ENCODE peak calls at places on chromosome 16, in seven cellular contexts. A, I, V, K, O, F and P are unnamed samples.

GRCh38 chr16:457732-458400 is 32.4 kb downstream of the RAB11FIP3 start:
- DNase-seq in I (peak), A (no peak), F (no peak), V (no peak), O (no peak), K (no peak), P (no peak)

GRCh38 chr16:47034455-47034854 is 61.0 kb upstream of the DNAJA2 start:
- DNase-seq in O (no peak), I (no peak), F (no peak), V (no peak), A (no peak), K (no peak), P (no peak)

GRCh38 chr16:22027633-22028032 is 19.7 kb downstream of the MOSMO start:
- DNase-seq in I (no peak), F (no peak), A (no peak), V (no peak), K (no peak), O (no peak), P (no peak)

GRCh38 chr16:84115919-84116719 is 623 bp downstream of the MBTPS1 start:
- DNase-seq in K (no peak), A (no peak), V (peak), O (peak), F (peak), I (peak), P (no peak)

GRCh38 chr16:50593410-50594139 is 45.4 kb downstream of the NKD1 start:
- DNase-seq in O (peak), I (no peak), A (no peak), K (peak), V (peak), F (no peak), P (no peak)

GRCh38 chr16:50861926-50862325 is 120.0 kb downstream of the CYLD start:
- DNase-seq in V (peak), F (peak), O (peak), I (no peak), K (no peak), A (no peak), P (no peak)

GRCh38 chr16:35881654-35882053 is 2422.2 kb downstream of the TP53TG3F start:
- DNase-seq in K (no peak), I (no peak), A (no peak), O (no peak), V (no peak), F (no peak), P (no peak)

GRCh38 chr16:19524866-19525723 is 1.4 kb downstream of the CCP110 start:
- DNase-seq in O (no peak), I (no peak), F (no peak), K (no peak), A (no peak), V (no peak), P (no peak)

GRCh38 chr16:66698046-66698445 is 1.5 kb upstream of the CMTM4 start:
- DNase-seq in V (no peak), F (no peak), A (no peak), K (no peak), O (no peak), I (no peak), P (no peak)

GRCh38 chr16:85983064-85983463 is 84.1 kb downstream of the IRF8 start:
- DNase-seq in I (no peak), F (no peak), A (no peak), K (peak), V (no peak), O (no peak), P (no peak)

GRCh38 chr16:63038563-63039131 is 1002.4 kb upstream of the CDH8 start:
- DNase-seq in I (no peak), A (no peak), K (no peak), V (no peak), F (no peak), O (no peak), P (no peak)

GRCh38 chr16:51243836-51244483 is 92.9 kb upstream of the SALL1 start:
- DNase-seq in I (no peak), K (no peak), A (no peak), F (peak), O (peak), V (no peak), P (no peak)

GRCh38 chr16:68985268-68985667 is 120.2 kb upstream of the HAS3 start:
- DNase-seq in K (no peak), A (no peak), O (no peak), V (peak), F (no peak), I (no peak), P (no peak)

GRCh38 chr16:65782537-65783290 is 583.8 kb upstream of the CDH5 start:
- DNase-seq in A (no peak), I (no peak), V (peak), K (no peak), F (no peak), O (peak), P (no peak)

GRCh38 chr16:5820472-5820871 is 722.9 kb upstream of the EEF2KMT start:
- DNase-seq in V (no peak), K (no peak), A (no peak), O (no peak), F (no peak), I (no peak), P (no peak)

GRCh38 chr16:12178251-12178990 is 201.9 kb downstream of the SNX29 start:
- DNase-seq in A (peak), O (no peak), K (no peak), I (peak), F (no peak), V (peak), P (no peak)

GRCh38 chr16:27434141-27435051 is 32.4 kb downstream of the IL21R start:
- DNase-seq in A (no peak), V (no peak), O (no peak), K (peak), F (no peak), I (no peak), P (no peak)

GRCh38 chr16:66851166-66851964 is 7.2 kb downstream of the CA7 start:
- DNase-seq in K (peak), F (no peak), V (no peak), I (no peak), O (no peak), A (no peak), P (no peak)

GRCh38 chr16:61715392-61715791 is 320.8 kb downstream of the CDH8 start:
- DNase-seq in A (no peak), I (no peak), O (no peak), V (no peak), K (no peak), F (no peak), P (no peak)

GRCh38 chr16:86929149-86929871 is 351.0 kb downstream of the FOXL1 start:
- DNase-seq in A (peak), I (no peak), O (peak), V (peak), K (peak), F (no peak), P (no peak)

GRCh38 chr16:46972971-46973456 is 460 bp downstream of the DNAJA2 start:
- DNase-seq in O (no peak), F (peak), V (no peak), A (peak), I (no peak), K (peak), P (peak)

GRCh38 chr16:88479795-88480760 is 27.0 kb downstream of the ZFPM1 start:
- DNase-seq in F (no peak), A (no peak), I (no peak), O (no peak), K (no peak), V (no peak), P (no peak)

GRCh38 chr16:66616169-66616568 is 11.7 kb downstream of the CMTM3 start:
- DNase-seq in V (no peak), A (no peak), I (no peak), O (no peak), K (no peak), F (no peak), P (no peak)